ENCODE peak calls at places on chromosomes 16 and 17, in seven cellular contexts. I, T, Z, J, H, V and B are unnamed samples.

GRCh38 chr16:69820926-69821541 is 58.9 kb downstream of the WWP2 start:
- DNase-seq in I (peak), J (no peak), Z (peak), T (no peak), V (no peak), H (no peak), B (no peak)

GRCh38 chr17:74852237-74853047 is 7.2 kb downstream of the GRIN2C start:
- DNase-seq in H (no peak), I (no peak), J (peak), T (no peak), V (peak), Z (no peak), B (peak)

GRCh38 chr16:28191364-28191985 is 20.3 kb downstream of the XPO6 start:
- DNase-seq in Z (no peak), V (no peak), J (no peak), H (no peak), I (peak), T (no peak), B (no peak)

GRCh38 chr17:65530985-65531507 is 30.4 kb downstream of the AXIN2 start:
- DNase-seq in J (no peak), V (peak), I (no peak), H (no peak), T (peak), Z (peak), B (no peak)

GRCh38 chr16:67907397-67907796 is 14.3 kb downstream of the PSKH1 start:
- DNase-seq in Z (no peak), V (no peak), I (no peak), H (no peak), J (no peak), T (no peak), B (no peak)

GRCh38 chr17:28871056-28871579 is 16.3 kb downstream of the ERAL1 start:
- DNase-seq in T (no peak), I (no peak), H (no peak), Z (no peak), V (no peak), J (no peak), B (no peak)

GRCh38 chr16:70693231-70693671 is 7.4 kb upstream of the MTSS2 start:
- DNase-seq in J (no peak), I (no peak), Z (no peak), H (no peak), T (peak), V (no peak), B (no peak)

GRCh38 chr17:835263-835662 is 53.1 kb downstream of the MRM3 start:
- DNase-seq in J (no peak), Z (no peak), V (no peak), H (no peak), T (no peak), I (no peak), B (no peak)

GRCh38 chr17:80323982-80324381 is 63.3 kb downstream of the RNF213 start:
- DNase-seq in V (no peak), T (no peak), J (no peak), H (no peak), I (no peak), Z (no peak), B (no peak)

GRCh38 chr17:29086628-29087332 is 43.8 kb downstream of the PIPOX start:
- DNase-seq in H (no peak), I (no peak), J (no peak), T (no peak), V (no peak), Z (no peak), B (no peak)

GRCh38 chr17:32863559-32863958 is 13.4 kb downstream of the MYO1D start:
- DNase-seq in Z (no peak), V (no peak), T (no peak), J (no peak), I (no peak), H (no peak), B (no peak)

GRCh38 chr16:50763211-50763610 is 21.3 kb downstream of the CYLD start:
- DNase-seq in J (no peak), I (no peak), T (no peak), Z (no peak), H (no peak), V (no peak), B (no peak)

GRCh38 chr17:2853722-2854580 is 57.7 kb downstream of the RAP1GAP2 start:
- DNase-seq in J (peak), I (peak), V (peak), Z (no peak), H (no peak), T (no peak), B (no peak)

GRCh38 chr16:29714396-29714795 is 31.4 kb downstream of the C16orf54 start:
- DNase-seq in J (no peak), T (no peak), V (no peak), H (no peak), I (no peak), Z (no peak), B (no peak)

GRCh38 chr17:30793282-30793977 is 31.1 kb downstream of the CRLF3 start:
- DNase-seq in Z (no peak), I (no peak), T (no peak), V (no peak), H (no peak), J (no peak), B (no peak)

GRCh38 chr17:4161560-4162221 is 18.7 kb downstream of the CYB5D2 start:
- DNase-seq in J (no peak), Z (peak), T (no peak), I (no peak), H (no peak), V (no peak), B (no peak)

GRCh38 chr17:8734876-8735275 is 9.8 kb downstream of the CCDC42 start:
- DNase-seq in J (no peak), Z (no peak), H (no peak), I (no peak), V (no peak), T (no peak), B (no peak)

GRCh38 chr16:70647461-70648359 is 1.4 kb downstream of the IL34 start:
- DNase-seq in V (no peak), H (no peak), T (no peak), Z (no peak), I (no peak), J (no peak), B (no peak)

GRCh38 chr17:76681222-76682137 is 29.3 kb downstream of the MXRA7 start:
- DNase-seq in Z (peak), T (peak), V (peak), J (peak), H (peak), I (peak), B (no peak)